ENCODE peak calls at places on chromosome 7, in six cellular contexts. P, V, Q, Y, H and K are unnamed samples.

GRCh38 chr7:82810558-82811259 is 352.0 kb downstream of the PCLO start:
- DNase-seq in P (peak), V (peak), Y (peak), Q (no peak), H (no peak), K (peak)

GRCh38 chr7:4274286-4274685 is 407.8 kb upstream of the FOXK1 start:
- DNase-seq in P (no peak), Y (no peak), V (no peak), Q (no peak), H (no peak), K (no peak)

GRCh38 chr7:157903715-157904114 is 566.9 kb downstream of the DNAJB6 start:
- DNase-seq in Q (no peak), H (no peak), Y (no peak), V (no peak), P (no peak), K (no peak)

GRCh38 chr7:22934473-22935065 is 79.4 kb downstream of the HYCC1 start:
- DNase-seq in Y (peak), H (no peak), V (no peak), P (peak), Q (no peak), K (peak)

GRCh38 chr7:158368449-158368848 is 219.2 kb downstream of the PTPRN2 start:
- DNase-seq in V (no peak), Y (no peak), H (no peak), Q (no peak), P (no peak), K (no peak)

GRCh38 chr7:24883632-24884013 is 96.4 kb downstream of the OSBPL3 start:
- DNase-seq in Y (no peak), V (no peak), P (no peak), H (no peak), Q (no peak), K (no peak)

GRCh38 chr7:120793213-120793936 is 64.6 kb downstream of the TSPAN12 start:
- DNase-seq in H (no peak), Y (no peak), Q (no peak), V (no peak), P (no peak), K (no peak)

GRCh38 chr7:100679129-100679926 is 5.8 kb downstream of the GNB2 start:
- DNase-seq in Y (no peak), V (no peak), H (no peak), P (no peak), Q (no peak), K (no peak)

GRCh38 chr7:123757095-123757494 is 8.3 kb upstream of the WASL start:
- DNase-seq in P (no peak), H (no peak), Q (no peak), V (no peak), Y (no peak), K (no peak)

GRCh38 chr7:101581891-101582290 is 47.2 kb downstream of the MYL10 start:
- DNase-seq in Q (peak), P (no peak), Y (no peak), H (no peak), V (no peak), K (no peak)

GRCh38 chr7:143492799-143493568 is 15.3 kb downstream of the TAS2R41 start:
- DNase-seq in V (no peak), Y (peak), H (no peak), Q (no peak), P (peak), K (peak)

GRCh38 chr7:92325850-92326249 is 80.1 kb downstream of the ANKIB1 start:
- DNase-seq in H (no peak), Q (no peak), Y (peak), V (no peak), P (peak), K (no peak)

GRCh38 chr7:4319280-4319679 is 362.8 kb upstream of the FOXK1 start:
- DNase-seq in Q (no peak), P (no peak), Y (no peak), V (no peak), H (no peak), K (no peak)

GRCh38 chr7:11261470-11261869 is 287.8 kb downstream of the PHF14 start:
- DNase-seq in Q (no peak), Y (peak), H (no peak), P (no peak), V (no peak), K (no peak)

GRCh38 chr7:76282344-76283253 is 19.9 kb upstream of the HSPB1 start:
- DNase-seq in H (no peak), Y (no peak), Q (peak), P (no peak), V (no peak), K (peak)

GRCh38 chr7:151249034-151249731 is 689 bp upstream of the SMARCD3 start:
- DNase-seq in V (peak), H (no peak), Y (peak), Q (no peak), P (peak), K (no peak)

GRCh38 chr7:98957766-98958165 is 79.4 kb downstream of the TRRAP start:
- DNase-seq in V (no peak), Y (no peak), P (no peak), Q (no peak), H (no peak), K (peak)

GRCh38 chr7:11343818-11344413 is 370.2 kb downstream of the PHF14 start:
- DNase-seq in V (peak), P (peak), Y (peak), H (no peak), Q (no peak), K (peak)

GRCh38 chr7:74040101-74040790 is 12.3 kb downstream of the ELN start:
- DNase-seq in H (no peak), Q (no peak), V (no peak), Y (no peak), P (no peak), K (no peak)

GRCh38 chr7:115306541-115306940 is 384.6 kb downstream of the MDFIC start:
- DNase-seq in Q (no peak), P (no peak), Y (no peak), H (no peak), V (no peak), K (no peak)

GRCh38 chr7:156459582-156459981 is 181.0 kb upstream of the RNF32 start:
- DNase-seq in P (no peak), H (no peak), Q (no peak), Y (no peak), V (no peak), K (no peak)

GRCh38 chr7:121020652-121021051 is 32.1 kb downstream of the CPED1 start:
- DNase-seq in V (no peak), P (peak), Q (no peak), H (no peak), Y (peak), K (no peak)

GRCh38 chr7:84040365-84040764 is 154.2 kb downstream of the SEMA3A start:
- DNase-seq in V (peak), Q (no peak), Y (no peak), P (no peak), H (no peak), K (peak)

GRCh38 chr7:50837965-50838364 is 55.3 kb upstream of the GRB10 start:
- DNase-seq in Q (no peak), H (no peak), Y (no peak), V (no peak), P (peak), K (no peak)

GRCh38 chr7:13979671-13980438 is 9.6 kb downstream of the ETV1 start:
- DNase-seq in Q (no peak), H (no peak), Y (peak), V (no peak), P (peak), K (no peak)

GRCh38 chr7:26375604-26376207 is 84.0 kb downstream of the SNX10 start:
- DNase-seq in V (peak), Q (no peak), H (no peak), Y (no peak), P (no peak), K (peak)

GRCh38 chr7:19144661-19145428 is at the start of gene FERD3L:
- DNase-seq in V (no peak), H (no peak), Y (no peak), Q (peak), P (no peak), K (peak)

GRCh38 chr7:139242741-139243281 is 11.8 kb downstream of the UBN2 start:
- DNase-seq in P (peak), V (no peak), Y (peak), Q (no peak), H (no peak), K (no peak)

GRCh38 chr7:21300692-21301091 is 127.2 kb upstream of the SP4 start:
- DNase-seq in V (no peak), P (no peak), Y (no peak), Q (no peak), H (no peak), K (peak)

DNA sequence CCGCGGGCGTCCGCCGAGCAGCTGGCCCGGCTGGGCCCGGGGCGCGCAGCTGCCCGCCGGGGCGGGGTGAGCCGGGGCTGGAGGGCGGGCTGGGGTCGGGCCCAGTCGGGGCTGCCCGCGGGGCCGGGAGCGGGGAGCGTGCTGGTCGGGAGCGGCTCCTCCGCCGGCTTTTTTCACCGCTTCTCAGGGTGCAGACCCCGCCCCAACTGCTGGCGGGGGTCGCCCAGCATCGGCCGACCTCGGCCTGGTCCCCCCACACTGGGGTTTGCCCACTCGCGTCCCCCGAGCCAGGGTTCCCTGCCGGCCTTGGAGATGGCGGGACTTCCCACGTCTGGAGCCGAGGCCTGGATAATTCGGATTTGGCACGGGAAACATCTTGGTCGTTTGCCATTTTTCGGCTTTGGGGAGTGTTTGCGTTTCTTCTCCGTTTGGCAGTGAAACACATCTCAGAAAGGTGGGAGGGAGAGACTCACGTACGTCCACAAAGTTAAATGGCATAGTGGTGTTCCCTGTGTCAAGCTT is 432 bp downstream of the TMEM248 start:
- DNase-seq in V (peak), Q (no peak), H (no peak), P (peak), Y (peak), K (no peak)
- H4K8ac ChIP-seq in V (no peak), Q (no peak), H (peak), P (peak), Y (peak), K (no peak)

GRCh38 chr7:79398145-79398749 is 55.2 kb downstream of the MAGI2 start:
- DNase-seq in V (no peak), Y (no peak), H (no peak), P (no peak), Q (no peak), K (no peak)
- H2BK15ac ChIP-seq in V (no peak), Y (no peak), H (no peak), P (no peak), Q (no peak), K (no peak)

GRCh38 chr7:2821842-2822507 is 22.1 kb downstream of the GNA12 start:
- DNase-seq in H (no peak), Y (peak), Q (no peak), V (no peak), P (peak), K (no peak)
- H4K8ac ChIP-seq in H (no peak), Y (no peak), Q (no peak), V (no peak), P (peak), K (no peak)

GRCh38 chr7:140592957-140593356 is 47.7 kb downstream of the DENND2A start:
- DNase-seq in P (no peak), H (no peak), Y (no peak), V (no peak), Q (no peak), K (no peak)
- H2BK15ac ChIP-seq in P (no peak), H (no peak), Y (no peak), V (no peak), Q (no peak), K (no peak)

GRCh38 chr7:32891046-32891799 is at the start of gene KBTBD2:
- DNase-seq in Q (peak), Y (peak), P (peak), H (no peak), V (peak), K (peak)
- H4K8ac ChIP-seq in Q (no peak), Y (peak), P (peak), H (peak), V (peak), K (peak)

GRCh38 chr7:47335071-47335470 is 246.8 kb downstream of the TNS3 start:
- DNase-seq in P (no peak), V (no peak), Q (no peak), Y (no peak), H (no peak), K (no peak)

GRCh38 chr7:47336178-47337020 is 245.5 kb downstream of the TNS3 start:
- DNase-seq in H (no peak), Q (no peak), Y (peak), P (peak), V (no peak), K (no peak)

GRCh38 chr7:47333959-47334358 is 248.0 kb downstream of the TNS3 start:
- DNase-seq in P (no peak), H (no peak), Y (no peak), Q (no peak), V (no peak), K (no peak)

GRCh38 chr7:47337021-47337492 is 244.9 kb downstream of the TNS3 start:
- DNase-seq in Y (no peak), P (no peak), V (no peak), H (no peak), Q (no peak), K (no peak)

GRCh38 chr7:47335557-47336177 is 246.2 kb downstream of the TNS3 start:
- DNase-seq in Q (no peak), H (no peak), P (no peak), V (no peak), Y (no peak), K (no peak)
- H2BK15ac ChIP-seq in Q (no peak), H (no peak), P (no peak), V (no peak), Y (no peak), K (no peak)

DNA sequence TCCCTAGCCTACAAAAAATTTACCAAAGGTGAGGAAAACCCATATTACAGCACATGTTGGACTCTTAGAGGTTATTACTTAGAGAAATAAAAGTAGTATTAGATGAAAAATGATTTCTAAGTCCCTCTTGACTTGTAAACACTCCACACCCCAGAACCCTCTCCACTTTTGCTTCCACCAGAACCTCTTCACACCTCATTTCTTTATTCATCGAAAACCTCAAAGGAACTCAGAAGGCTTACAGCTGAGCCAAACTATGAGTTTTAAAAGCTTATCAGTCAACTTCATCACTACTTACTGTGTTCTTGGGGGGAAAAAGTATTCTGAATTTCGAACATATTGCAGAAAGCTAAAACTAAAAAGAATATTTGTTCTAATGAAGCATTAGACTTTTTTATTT is 547.8 kb upstream of the STEAP1 start:
- DNase-seq in Q (no peak), P (no peak), Y (no peak), H (no peak), V (no peak), K (no peak)
- H4K8ac ChIP-seq in Q (no peak), P (no peak), Y (no peak), H (no peak), V (no peak), K (no peak)

DNA sequence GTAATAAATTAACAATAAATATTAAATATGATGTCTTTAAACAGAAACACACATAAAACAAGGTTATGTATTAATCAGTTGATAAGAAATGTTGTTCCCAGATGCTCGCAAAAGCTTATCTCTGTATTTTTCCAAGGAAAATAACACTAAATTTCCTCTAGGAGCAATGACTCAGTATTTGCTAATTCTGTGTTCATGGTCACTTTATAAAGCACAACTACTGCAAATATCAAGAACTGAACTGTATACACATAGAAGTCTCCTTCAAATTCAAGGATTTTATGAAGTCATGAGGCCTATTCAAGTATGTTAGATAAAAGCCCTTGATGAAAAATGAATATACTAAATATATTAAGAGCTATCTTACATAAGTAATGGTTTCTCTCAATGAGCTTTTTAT is 306.1 kb upstream of the SMIM30 start:
- DNase-seq in P (no peak), V (no peak), H (no peak), Y (no peak), Q (no peak), K (no peak)
- H2BK15ac ChIP-seq in P (no peak), V (no peak), H (no peak), Y (no peak), Q (no peak), K (no peak)

GRCh38 chr7:97003262-97004236 is 1.8 kb upstream of the DLX6 start:
- DNase-seq in V (peak), Y (no peak), Q (peak), H (no peak), P (no peak), K (peak)
- H4K8ac ChIP-seq in V (no peak), Y (no peak), Q (no peak), H (no peak), P (no peak), K (no peak)

GRCh38 chr7:30263090-30263710 is 21.2 kb upstream of the ZNRF2 start:
- DNase-seq in H (no peak), P (no peak), Y (no peak), V (no peak), Q (no peak), K (no peak)
- H2BK15ac ChIP-seq in H (no peak), P (no peak), Y (no peak), V (no peak), Q (no peak), K (no peak)